ENCODE peak calls at places on chromosomes 2 and 18, in seven cellular contexts. D is brain microvascular endothelial cell; M is transverse colon; E is naive thymus-derived CD4-positive, alpha-beta T cell; Q is adrenal gland; R is CD4-positive, alpha-beta T cell; N is PC-3. K is an unnamed sample.
A peak's percentile ranks its signal among the peaks of the same experiment; 100 is the strongest.

GRCh38 chr18:46622451-46622850 is 34.6 kb downstream of the LOXHD1 start:
- DNase-seq in D (no peak), M (no peak), E (no peak), Q (no peak), R (no peak), N (no peak), K (no peak)

GRCh38 chr2:204871246-204871953 is 326.1 kb downstream of the PARD3B start:
- DNase-seq in D (no peak), M (no peak), E (no peak), Q (no peak), R (no peak), N (peak; percentile 57), K (no peak)

GRCh38 chr2:241271641-241272297 is 43.7 kb downstream of the HDLBP start:
- DNase-seq in D (peak; percentile 76), M (peak; percentile 86), E (peak; percentile 69), Q (peak; percentile 95), R (peak; percentile 26), N (peak; percentile 77), K (peak; percentile 8)

GRCh38 chr18:6543330-6543908 is 128.7 kb upstream of the L3MBTL4 start:
- DNase-seq in D (no peak), M (no peak), E (no peak), Q (no peak), R (no peak), N (peak; percentile 72), K (no peak)

GRCh38 chr2:9033385-9034175 is 30.1 kb upstream of the MBOAT2 start:
- DNase-seq in D (no peak), M (no peak), E (no peak), Q (no peak), R (no peak), N (no peak), K (no peak)

GRCh38 chr2:231930601-231931281 is 4.5 kb upstream of the NPPC start:
- DNase-seq in D (no peak), M (no peak), E (no peak), Q (peak; percentile 33), R (no peak), N (no peak), K (no peak)

GRCh38 chr2:217142649-217143266 is 282.9 kb upstream of the TNP1 start:
- DNase-seq in D (peak; percentile 38), M (peak; percentile 10), E (peak; percentile 27), Q (peak; percentile 55), R (no peak), N (peak; percentile 65), K (no peak)

GRCh38 chr18:10923671-10924070 is 225.7 kb downstream of the PIEZO2 start:
- DNase-seq in D (no peak), M (no peak), E (no peak), Q (no peak), R (no peak), N (no peak), K (no peak)

GRCh38 chr2:60463249-60463648 is 90.2 kb downstream of the BCL11A start:
- DNase-seq in D (peak; percentile 71), M (no peak), E (no peak), Q (no peak), R (no peak), N (no peak), K (no peak)

GRCh38 chr2:174049895-174050294 is 84.7 kb upstream of the SP3 start:
- DNase-seq in D (no peak), M (no peak), E (no peak), Q (no peak), R (no peak), N (no peak), K (no peak)

GRCh38 chr2:74530239-74531161 is 767 bp downstream of the HTRA2 start:
- DNase-seq in D (no peak), M (peak; percentile 62), E (peak; percentile 50), Q (peak; percentile 73), R (no peak), N (peak; percentile 38), K (no peak)

GRCh38 chr2:203022751-203023150 is 8.1 kb downstream of the NBEAL1 start:
- DNase-seq in D (no peak), M (no peak), E (no peak), Q (no peak), R (no peak), N (no peak), K (no peak)
- H3K27ac ChIP-seq in D (peak overlapping the region; percentile 1), M (no peak overlapping the region), E (no peak overlapping the region), Q (peak overlapping the region; percentile 68), R (no peak overlapping the region), N (no peak overlapping the region), K (no peak overlapping the region)

DNA sequence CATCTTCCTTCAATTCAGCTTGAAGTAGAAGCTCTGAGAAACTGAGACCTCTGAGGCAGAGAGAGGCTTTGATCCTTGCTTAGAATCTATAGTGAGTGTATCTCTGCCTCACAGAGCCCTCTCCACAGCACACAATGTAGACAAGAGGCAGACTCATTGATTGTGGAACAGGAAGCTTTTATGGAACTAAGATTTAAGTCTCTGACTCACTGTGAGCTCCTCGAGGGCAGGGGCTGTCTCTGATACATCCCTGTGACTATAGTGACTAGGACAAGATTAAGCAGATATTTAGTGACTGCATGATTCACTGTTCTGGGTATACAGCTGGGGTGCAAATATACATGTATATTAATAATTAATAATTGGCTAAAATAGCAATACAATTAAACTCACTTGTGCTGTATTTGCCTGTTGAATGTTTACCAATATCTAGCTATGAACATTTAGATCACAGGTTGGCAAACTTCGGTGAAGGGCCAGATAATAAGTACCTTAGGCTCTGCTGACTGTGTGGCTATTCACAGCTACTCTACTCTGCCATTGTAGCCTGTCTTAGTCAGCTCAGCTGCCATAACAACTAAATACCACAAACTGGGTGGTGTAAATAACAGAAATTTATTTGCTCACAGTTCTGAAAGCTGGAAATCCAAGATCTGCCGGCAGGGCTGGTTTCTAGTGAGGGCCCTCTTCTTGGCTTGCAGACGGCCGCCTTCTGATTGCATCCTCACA is 54.4 kb downstream of the ARHGEF4 start:
- DNase-seq in D (no peak), M (no peak), E (no peak), Q (no peak), R (no peak), N (peak; percentile 57), K (no peak)
- H3K27ac ChIP-seq in D (no peak overlapping the region), M (no peak overlapping the region), E (no peak overlapping the region), Q (no peak overlapping the region), R (no peak overlapping the region), N (peak overlapping the region; percentile 9), K (peak overlapping the region; percentile 90)

GRCh38 chr2:239328306-239329191 is 72.3 kb downstream of the HDAC4 start:
- DNase-seq in D (peak; percentile 52), M (peak; percentile 65), E (no peak), Q (peak; percentile 89), R (no peak), N (no peak), K (no peak)

GRCh38 chr2:239326831-239327535 is 73.8 kb downstream of the HDAC4 start:
- DNase-seq in D (no peak), M (no peak), E (peak; percentile 72), Q (peak; percentile 72), R (peak; percentile 64), N (peak; percentile 50), K (no peak)

GRCh38 chr2:239329972-239330572 is 70.7 kb downstream of the HDAC4 start:
- DNase-seq in D (no peak), M (no peak), E (no peak), Q (peak; percentile 75), R (no peak), N (no peak), K (no peak)

GRCh38 chr2:239329284-239329971 is 71.4 kb downstream of the HDAC4 start:
- DNase-seq in D (no peak), M (peak; percentile 65), E (no peak), Q (peak; percentile 92), R (no peak), N (no peak), K (no peak)

GRCh38 chr2:239327536-239328305 is 73.1 kb downstream of the HDAC4 start:
- DNase-seq in D (no peak), M (no peak), E (no peak), Q (peak; percentile 60), R (no peak), N (no peak), K (no peak)
- H3K27ac ChIP-seq in D (no peak overlapping the region), M (peak overlapping the region; percentile 90), E (peak overlapping the region; percentile 68), Q (peak overlapping the region; percentile 96), R (peak overlapping the region; percentile 73), N (no peak overlapping the region), K (no peak overlapping the region)

GRCh38 chr2:20638646-20639430 is 12.1 kb downstream of the HS1BP3 start:
- DNase-seq in D (no peak), M (no peak), E (no peak), Q (no peak), R (no peak), N (no peak), K (no peak)
- H3K27ac ChIP-seq in D (no peak overlapping the region), M (peak overlapping the region; percentile 88), E (no peak overlapping the region), Q (peak overlapping the region; percentile 96), R (no peak overlapping the region), N (no peak overlapping the region), K (no peak overlapping the region)

DNA sequence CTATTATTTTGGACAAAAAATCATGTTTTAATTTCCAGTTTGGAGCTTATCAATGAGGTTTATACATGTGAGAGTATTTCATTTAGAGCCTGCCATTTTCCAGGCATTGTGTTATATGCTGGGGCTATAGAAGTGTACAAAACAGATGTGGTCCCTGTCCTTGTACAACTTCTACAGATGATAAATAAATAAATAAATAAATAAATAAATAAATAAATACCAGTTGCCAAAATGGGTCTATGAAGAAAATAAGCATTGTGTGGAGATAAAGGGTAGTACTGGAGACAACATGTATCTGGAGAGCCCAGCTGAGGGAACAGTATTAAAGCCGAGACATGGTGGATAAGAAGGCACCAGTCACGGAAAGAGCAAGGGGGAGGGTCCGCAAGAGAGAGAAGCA is 210.0 kb downstream of the SS18 start:
- DNase-seq in D (no peak), M (no peak), E (no peak), Q (no peak), R (no peak), N (no peak), K (no peak)
- H3K27ac ChIP-seq in D (no peak overlapping the region), M (no peak overlapping the region), E (no peak overlapping the region), Q (no peak overlapping the region), R (no peak overlapping the region), N (no peak overlapping the region), K (no peak overlapping the region)

GRCh38 chr2:88626171-88627054 is 851 bp downstream of the EIF2AK3 start:
- DNase-seq in D (no peak), M (peak; percentile 49), E (peak; percentile 65), Q (peak; percentile 61), R (peak; percentile 42), N (peak; percentile 25), K (no peak)

GRCh38 chr2:88622307-88622706 is 5.0 kb downstream of the EIF2AK3 start:
- DNase-seq in D (no peak), M (no peak), E (no peak), Q (no peak), R (no peak), N (no peak), K (no peak)

GRCh38 chr2:88624477-88624876 is 2.8 kb downstream of the EIF2AK3 start:
- DNase-seq in D (no peak), M (no peak), E (no peak), Q (no peak), R (no peak), N (no peak), K (no peak)

GRCh38 chr2:88620015-88620414 is 7.2 kb downstream of the EIF2AK3 start:
- DNase-seq in D (no peak), M (no peak), E (no peak), Q (no peak), R (no peak), N (no peak), K (no peak)

GRCh38 chr2:88621432-88621831 is 5.8 kb downstream of the EIF2AK3 start:
- DNase-seq in D (no peak), M (no peak), E (no peak), Q (no peak), R (no peak), N (no peak), K (no peak)
- H3K27ac ChIP-seq in D (no peak overlapping the region), M (no peak overlapping the region), E (no peak overlapping the region), Q (no peak overlapping the region), R (no peak overlapping the region), N (no peak overlapping the region), K (no peak overlapping the region)